ENCODE peak calls at places on chromosomes 16 and 17, in seven cellular contexts. One of them, this sample, is unnamed.

GRCh38 chr17:42103221-42103954 is 5.1 kb upstream of the ZNF385C start:
- DNase-seq in neuronal stem cell: no peak
- DNase-seq in mesendoderm: no peak
- DNase-seq in H1: no peak
- DNase-seq in mesenchymal stem cell: no peak
- DNase-seq in H9: no peak
- DNase-seq in trophoblast cell: peak
- DNase-seq in this sample: no peak

GRCh38 chr17:30021708-30022317 is 80.4 kb downstream of the EFCAB5 start:
- DNase-seq in H9: no peak
- DNase-seq in H1: no peak
- DNase-seq in mesenchymal stem cell: peak
- DNase-seq in mesendoderm: peak
- DNase-seq in neuronal stem cell: peak
- DNase-seq in trophoblast cell: peak
- DNase-seq in this sample: peak

GRCh38 chr17:19486351-19487008 is 47.2 kb upstream of the SLC47A1 start:
- DNase-seq in neuronal stem cell: no peak
- DNase-seq in mesendoderm: no peak
- DNase-seq in H1: no peak
- DNase-seq in trophoblast cell: no peak
- DNase-seq in H9: no peak
- DNase-seq in mesenchymal stem cell: no peak
- DNase-seq in this sample: no peak

GRCh38 chr16:67177743-67178699 is 5.7 kb downstream of the MATCAP1 start:
- DNase-seq in H1: peak
- DNase-seq in trophoblast cell: peak
- DNase-seq in neuronal stem cell: no peak
- DNase-seq in H9: peak
- DNase-seq in mesenchymal stem cell: peak
- DNase-seq in mesendoderm: peak
- DNase-seq in this sample: peak

GRCh38 chr16:84730406-84731106 is 30.8 kb downstream of the USP10 start:
- DNase-seq in mesenchymal stem cell: peak
- DNase-seq in mesendoderm: peak
- DNase-seq in neuronal stem cell: no peak
- DNase-seq in H1: peak
- DNase-seq in H9: no peak
- DNase-seq in trophoblast cell: peak
- DNase-seq in this sample: peak

GRCh38 chr17:63601439-63602371 is 1.0 kb downstream of the TACO1 start:
- DNase-seq in H1: no peak
- DNase-seq in trophoblast cell: no peak
- DNase-seq in mesendoderm: peak
- DNase-seq in H9: no peak
- DNase-seq in neuronal stem cell: no peak
- DNase-seq in mesenchymal stem cell: peak
- DNase-seq in this sample: peak

GRCh38 chr16:3487521-3488410 is 7.5 kb downstream of the C16orf90 start:
- DNase-seq in H1: no peak
- DNase-seq in mesendoderm: peak
- DNase-seq in neuronal stem cell: no peak
- DNase-seq in H9: no peak
- DNase-seq in trophoblast cell: no peak
- DNase-seq in mesenchymal stem cell: no peak
- DNase-seq in this sample: no peak

GRCh38 chr17:62955841-62956352 is 10.1 kb upstream of the TANC2 start:
- DNase-seq in mesendoderm: no peak
- DNase-seq in neuronal stem cell: no peak
- DNase-seq in H9: no peak
- DNase-seq in mesenchymal stem cell: no peak
- DNase-seq in trophoblast cell: no peak
- DNase-seq in H1: no peak
- DNase-seq in this sample: no peak

GRCh38 chr16:26334218-26335111 is 642.7 kb downstream of the HS3ST4 start:
- DNase-seq in H9: no peak
- DNase-seq in mesendoderm: no peak
- DNase-seq in mesenchymal stem cell: no peak
- DNase-seq in H1: no peak
- DNase-seq in trophoblast cell: no peak
- DNase-seq in neuronal stem cell: no peak
- DNase-seq in this sample: no peak

GRCh38 chr17:43829738-43830137 is 3.2 kb downstream of the MPP3 start:
- DNase-seq in mesendoderm: no peak
- DNase-seq in neuronal stem cell: no peak
- DNase-seq in mesenchymal stem cell: no peak
- DNase-seq in H1: no peak
- DNase-seq in trophoblast cell: no peak
- DNase-seq in H9: no peak
- DNase-seq in this sample: no peak

GRCh38 chr16:28218109-28218508 is 6.3 kb upstream of the XPO6 start:
- DNase-seq in trophoblast cell: peak
- DNase-seq in neuronal stem cell: no peak
- DNase-seq in mesenchymal stem cell: peak
- DNase-seq in H1: no peak
- DNase-seq in H9: peak
- DNase-seq in mesendoderm: peak
- DNase-seq in this sample: peak

GRCh38 chr17:7852919-7853692 is 1.8 kb upstream of the TMEM88 start:
- DNase-seq in trophoblast cell: no peak
- DNase-seq in H9: peak
- DNase-seq in mesendoderm: peak
- DNase-seq in neuronal stem cell: no peak
- DNase-seq in H1: peak
- DNase-seq in mesenchymal stem cell: no peak
- DNase-seq in this sample: no peak

GRCh38 chr17:45042346-45043120 is 8.9 kb downstream of the DCAKD start:
- DNase-seq in H1: no peak
- DNase-seq in trophoblast cell: no peak
- DNase-seq in mesendoderm: no peak
- DNase-seq in H9: no peak
- DNase-seq in neuronal stem cell: no peak
- DNase-seq in mesenchymal stem cell: no peak
- DNase-seq in this sample: no peak

GRCh38 chr16:87828071-87828971 is 41.0 kb downstream of the SLC7A5 start:
- DNase-seq in mesenchymal stem cell: no peak
- DNase-seq in neuronal stem cell: no peak
- DNase-seq in H1: no peak
- DNase-seq in H9: no peak
- DNase-seq in trophoblast cell: peak
- DNase-seq in mesendoderm: no peak
- DNase-seq in this sample: no peak

GRCh38 chr16:26672206-26672605 is 394.5 kb upstream of the C16orf82 start:
- DNase-seq in neuronal stem cell: no peak
- DNase-seq in trophoblast cell: no peak
- DNase-seq in H9: no peak
- DNase-seq in H1: no peak
- DNase-seq in mesenchymal stem cell: no peak
- DNase-seq in mesendoderm: peak
- DNase-seq in this sample: no peak

GRCh38 chr17:81076097-81076754 is 41.3 kb downstream of the BAIAP2 start:
- DNase-seq in H9: no peak
- DNase-seq in trophoblast cell: no peak
- DNase-seq in mesenchymal stem cell: no peak
- DNase-seq in neuronal stem cell: no peak
- DNase-seq in mesendoderm: no peak
- DNase-seq in H1: no peak
- DNase-seq in this sample: no peak

DNA sequence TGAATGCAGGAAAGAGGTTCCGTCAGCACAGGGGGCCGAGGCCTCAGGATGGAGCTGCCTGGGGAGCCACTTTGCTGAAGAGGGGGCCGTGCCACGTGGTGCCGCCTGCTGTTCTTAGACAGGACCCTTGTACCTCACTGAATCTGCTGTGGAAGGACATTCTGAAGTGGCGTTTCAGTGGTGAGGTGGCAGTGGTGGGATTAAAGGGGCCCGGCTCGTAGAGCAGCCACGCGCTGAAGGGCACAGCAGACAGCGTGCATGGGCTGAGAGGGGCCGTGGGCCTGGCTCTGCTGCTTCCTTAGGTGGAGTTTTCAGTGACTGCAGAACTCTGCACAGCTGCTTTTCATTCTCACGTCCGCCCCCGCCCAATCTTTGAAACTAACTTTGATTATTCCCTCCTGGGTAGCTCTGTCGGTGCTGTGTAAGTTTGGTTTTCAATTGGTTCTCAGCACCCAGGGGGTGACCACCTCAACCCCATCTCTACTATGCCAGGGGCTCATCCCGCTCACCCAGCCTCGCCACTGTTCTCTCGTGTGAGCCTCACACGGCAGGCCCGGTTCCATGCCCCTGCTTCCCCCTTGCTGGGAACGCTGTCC is 70.3 kb downstream of the SEC14L1 start:
- DNase-seq in neuronal stem cell: no peak
- DNase-seq in H9: no peak
- DNase-seq in trophoblast cell: no peak
- DNase-seq in mesenchymal stem cell: no peak
- DNase-seq in H1: no peak
- DNase-seq in mesendoderm: no peak
- DNase-seq in this sample: no peak
- H3K23ac ChIP-seq in neuronal stem cell: no peak
- H3K23ac ChIP-seq in H9: no peak
- H3K23ac ChIP-seq in trophoblast cell: no peak
- H3K23ac ChIP-seq in mesenchymal stem cell: no peak
- H3K23ac ChIP-seq in H1: no peak
- H3K23ac ChIP-seq in mesendoderm: no peak
- H3K23ac ChIP-seq in this sample: no peak

DNA sequence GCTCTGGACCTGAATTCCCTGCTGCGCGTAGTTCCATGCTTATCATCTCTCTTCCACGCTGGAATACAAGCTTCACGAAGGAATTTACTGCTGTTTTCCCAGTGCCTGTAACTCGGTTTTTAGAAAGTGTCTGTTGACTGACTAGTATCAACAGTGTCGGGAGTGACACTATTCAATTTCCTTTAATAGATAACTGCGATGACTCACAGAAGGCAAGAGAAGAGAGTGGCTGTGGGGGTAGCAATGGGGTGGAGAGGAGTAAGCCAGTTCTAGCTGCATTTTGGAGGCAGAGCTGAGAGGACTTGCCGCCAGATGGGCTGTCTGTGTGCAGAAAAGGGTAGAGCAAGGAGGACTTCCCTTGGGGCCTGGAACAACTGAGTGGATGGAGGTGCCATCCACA is 25.2 kb downstream of the B4GALNT2 start:
- DNase-seq in mesenchymal stem cell: peak
- DNase-seq in H1: no peak
- DNase-seq in neuronal stem cell: no peak
- DNase-seq in mesendoderm: peak
- DNase-seq in H9: no peak
- DNase-seq in trophoblast cell: no peak
- DNase-seq in this sample: peak
- H3K23ac ChIP-seq in mesenchymal stem cell: no peak
- H3K23ac ChIP-seq in H1: no peak
- H3K23ac ChIP-seq in neuronal stem cell: no peak
- H3K23ac ChIP-seq in mesendoderm: no peak
- H3K23ac ChIP-seq in H9: no peak
- H3K23ac ChIP-seq in trophoblast cell: no peak
- H3K23ac ChIP-seq in this sample: no peak

DNA sequence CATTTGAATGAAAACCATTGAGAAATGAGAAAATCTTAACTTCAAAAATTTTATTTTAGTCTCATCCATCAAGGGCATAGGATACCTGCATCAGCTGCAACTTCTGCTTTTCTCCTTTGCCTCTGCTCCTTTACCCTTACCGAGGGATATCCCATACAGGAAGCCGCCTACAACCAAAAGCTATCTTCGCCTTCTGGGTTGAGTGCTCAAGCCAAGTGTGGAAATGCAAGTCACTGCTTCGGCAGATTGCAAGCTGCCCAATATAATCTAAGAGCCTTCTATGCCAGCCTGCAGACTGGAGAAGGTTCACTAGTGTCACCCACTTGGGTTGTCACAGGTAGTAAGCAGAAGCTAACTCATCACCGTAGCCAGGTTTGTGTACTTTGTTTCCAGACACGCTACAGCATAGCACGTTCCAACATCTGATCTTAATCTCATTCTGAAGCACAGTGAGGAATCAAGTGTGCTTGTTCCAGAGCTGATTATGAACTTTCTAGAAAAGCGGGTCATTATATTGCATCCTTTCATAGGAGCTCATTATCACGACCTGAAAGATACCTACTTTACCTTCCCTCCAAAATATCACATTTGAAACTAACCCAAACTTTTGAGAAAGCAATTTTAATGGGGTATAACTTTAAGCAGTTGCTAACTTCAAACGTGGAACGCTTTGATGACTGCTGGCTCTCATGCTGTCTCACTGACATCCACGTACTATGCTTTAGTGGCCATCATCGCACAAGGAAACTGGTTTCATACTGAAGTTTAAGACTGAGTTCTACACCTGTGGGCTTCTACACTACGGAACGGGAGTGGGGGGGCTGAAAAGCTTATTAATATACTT is 8.0 kb upstream of the UNK start:
- DNase-seq in mesendoderm: no peak
- DNase-seq in H1: no peak
- DNase-seq in trophoblast cell: peak
- DNase-seq in H9: no peak
- DNase-seq in mesenchymal stem cell: no peak
- DNase-seq in neuronal stem cell: no peak
- DNase-seq in this sample: no peak
- H3K23ac ChIP-seq in mesendoderm: no peak
- H3K23ac ChIP-seq in H1: no peak
- H3K23ac ChIP-seq in trophoblast cell: no peak
- H3K23ac ChIP-seq in H9: no peak
- H3K23ac ChIP-seq in mesenchymal stem cell: no peak
- H3K23ac ChIP-seq in neuronal stem cell: no peak
- H3K23ac ChIP-seq in this sample: peak

GRCh38 chr17:75241143-75241430 is 20.3 kb downstream of the GGA3 start:
- DNase-seq in trophoblast cell: peak
- DNase-seq in H9: no peak
- DNase-seq in mesenchymal stem cell: no peak
- DNase-seq in neuronal stem cell: no peak
- DNase-seq in H1: no peak
- DNase-seq in mesendoderm: no peak
- DNase-seq in this sample: no peak
- H3K23ac ChIP-seq in trophoblast cell: no peak
- H3K23ac ChIP-seq in H9: no peak
- H3K23ac ChIP-seq in mesenchymal stem cell: no peak
- H3K23ac ChIP-seq in neuronal stem cell: peak
- H3K23ac ChIP-seq in H1: no peak
- H3K23ac ChIP-seq in mesendoderm: no peak
- H3K23ac ChIP-seq in this sample: no peak

GRCh38 chr17:27805520-27806146 is 5.3 kb upstream of the NOS2 start:
- DNase-seq in neuronal stem cell: peak
- DNase-seq in H1: peak
- DNase-seq in mesendoderm: peak
- DNase-seq in trophoblast cell: peak
- DNase-seq in mesenchymal stem cell: peak
- DNase-seq in H9: peak
- DNase-seq in this sample: peak
- H3K23ac ChIP-seq in neuronal stem cell: no peak
- H3K23ac ChIP-seq in H1: no peak
- H3K23ac ChIP-seq in mesendoderm: no peak
- H3K23ac ChIP-seq in trophoblast cell: no peak
- H3K23ac ChIP-seq in mesenchymal stem cell: no peak
- H3K23ac ChIP-seq in H9: no peak
- H3K23ac ChIP-seq in this sample: peak

GRCh38 chr17:65956814-65957213 is 235.1 kb downstream of the CEP112 start:
- DNase-seq in mesenchymal stem cell: peak
- DNase-seq in H9: no peak
- DNase-seq in neuronal stem cell: no peak
- DNase-seq in trophoblast cell: no peak
- DNase-seq in mesendoderm: no peak
- DNase-seq in H1: no peak
- DNase-seq in this sample: peak
- H3K23ac ChIP-seq in mesenchymal stem cell: no peak
- H3K23ac ChIP-seq in H9: no peak
- H3K23ac ChIP-seq in neuronal stem cell: no peak
- H3K23ac ChIP-seq in trophoblast cell: no peak
- H3K23ac ChIP-seq in mesendoderm: no peak
- H3K23ac ChIP-seq in H1: no peak
- H3K23ac ChIP-seq in this sample: no peak

GRCh38 chr16:31016018-31016417 is 5.6 kb upstream of the STX1B start:
- DNase-seq in H9: no peak
- DNase-seq in H1: no peak
- DNase-seq in mesendoderm: no peak
- DNase-seq in mesenchymal stem cell: no peak
- DNase-seq in neuronal stem cell: no peak
- DNase-seq in trophoblast cell: no peak
- DNase-seq in this sample: no peak
- H3K23ac ChIP-seq in H9: no peak
- H3K23ac ChIP-seq in H1: no peak
- H3K23ac ChIP-seq in mesendoderm: no peak
- H3K23ac ChIP-seq in mesenchymal stem cell: no peak
- H3K23ac ChIP-seq in neuronal stem cell: no peak
- H3K23ac ChIP-seq in trophoblast cell: no peak
- H3K23ac ChIP-seq in this sample: no peak